ENCODE peak calls at places on chromosomes 5 and 9, in nine cellular contexts. L is HCT116, F is GM23248, H is Peyer's patch, A is endodermal cell, E is Panc1, U is transverse colon, V is psoas muscle, R is adrenal gland. N is an unnamed sample. For H3K4me1, the result is how much of the 10 kb centered on the place peaks cover.

GRCh38 chr5:116291271-116291670 is 206.4 kb downstream of the COMMD10 start:
- DNase-seq in L (no peak), F (no peak), H (no peak), A (no peak), E (no peak), U (no peak), V (no peak), R (no peak), N (no peak)

GRCh38 chr5:179798771-179799643 is 5.2 kb downstream of the LTC4S start:
- DNase-seq in L (no peak), F (no peak), H (no peak), A (peak), E (no peak), U (no peak), V (no peak), R (no peak), N (no peak)

GRCh38 chr9:106712279-106712678 is 150.7 kb upstream of the ZNF462 start:
- DNase-seq in L (no peak), F (no peak), H (no peak), A (no peak), E (no peak), U (no peak), V (no peak), R (no peak), N (no peak)

GRCh38 chr5:137446611-137447010 is 52.5 kb downstream of the SPOCK1 start:
- DNase-seq in L (no peak), F (no peak), H (no peak), A (no peak), E (no peak), U (no peak), V (no peak), R (no peak), N (no peak)

GRCh38 chr5:143652104-143652700 is 159.8 kb upstream of the HMHB1 start:
- DNase-seq in L (no peak), F (peak), H (no peak), A (no peak), E (no peak), U (no peak), V (no peak), R (no peak), N (no peak)

GRCh38 chr5:58450811-58451629 is 8.9 kb downstream of the PLK2 start:
- DNase-seq in L (no peak), F (no peak), H (no peak), A (no peak), E (no peak), U (no peak), V (no peak), R (no peak), N (no peak)

GRCh38 chr9:81472701-81473100 is 216.6 kb downstream of the TLE1 start:
- DNase-seq in L (no peak), F (peak), H (no peak), A (peak), E (no peak), U (no peak), V (no peak), R (no peak), N (no peak)

GRCh38 chr5:3361811-3362605 is 233.6 kb upstream of the IRX1 start:
- DNase-seq in L (no peak), F (no peak), H (no peak), A (peak), E (no peak), U (no peak), V (no peak), R (no peak), N (peak)

GRCh38 chr9:91905958-91906585 is 44.0 kb downstream of the ROR2 start:
- DNase-seq in L (no peak), F (no peak), H (peak), A (no peak), E (no peak), U (peak), V (no peak), R (peak), N (no peak)

GRCh38 chr5:109989161-109989560 is 299.4 kb downstream of the MAN2A1 start:
- DNase-seq in L (no peak), F (no peak), H (no peak), A (no peak), E (no peak), U (no peak), V (no peak), R (no peak), N (no peak)

GRCh38 chr5:6377121-6377520 is 1.2 kb downstream of the MED10 start:
- DNase-seq in L (no peak), F (peak), H (no peak), A (peak), E (no peak), U (no peak), V (no peak), R (no peak), N (no peak)

GRCh38 chr9:71384343-71384742 is 262.9 kb upstream of the TRPM3 start:
- DNase-seq in L (no peak), F (no peak), H (no peak), A (no peak), E (no peak), U (no peak), V (no peak), R (no peak), N (no peak)

GRCh38 chr9:26807161-26807560 is 85.4 kb downstream of the CAAP1 start:
- DNase-seq in L (no peak), F (no peak), H (no peak), A (no peak), E (no peak), U (no peak), V (no peak), R (no peak), N (no peak)

GRCh38 chr5:173734716-173735115 is 118.3 kb upstream of the BOD1 start:
- DNase-seq in L (no peak), F (no peak), H (no peak), A (no peak), E (no peak), U (no peak), V (no peak), R (no peak), N (no peak)

GRCh38 chr5:151772868-151773561 is 1.3 kb downstream of the G3BP1 start:
- DNase-seq in L (no peak), F (peak), H (peak), A (no peak), E (no peak), U (no peak), V (no peak), R (peak), N (no peak)

GRCh38 chr5:151772029-151772867 is 494 bp downstream of the G3BP1 start:
- DNase-seq in L (no peak), F (peak), H (peak), A (peak), E (no peak), U (peak), V (peak), R (peak), N (peak)

GRCh38 chr5:151771259-151772028 is at the start of gene G3BP1:
- DNase-seq in L (peak), F (peak), H (peak), A (peak), E (peak), U (peak), V (peak), R (peak), N (peak)

GRCh38 chr5:151773979-151774378 is 2.2 kb downstream of the G3BP1 start:
- DNase-seq in L (no peak), F (peak), H (no peak), A (no peak), E (no peak), U (no peak), V (no peak), R (no peak), N (no peak)

GRCh38 chr5:151775025-151775606 is 3.4 kb downstream of the G3BP1 start:
- DNase-seq in L (no peak), F (no peak), H (no peak), A (no peak), E (no peak), U (no peak), V (no peak), R (no peak), N (no peak)
- H3K4me1 ChIP-seq in L (under half), F (under half), H (under half), A (under half), E (under half), U (under half), V (half or more), R (under half), N (under half)

DNA sequence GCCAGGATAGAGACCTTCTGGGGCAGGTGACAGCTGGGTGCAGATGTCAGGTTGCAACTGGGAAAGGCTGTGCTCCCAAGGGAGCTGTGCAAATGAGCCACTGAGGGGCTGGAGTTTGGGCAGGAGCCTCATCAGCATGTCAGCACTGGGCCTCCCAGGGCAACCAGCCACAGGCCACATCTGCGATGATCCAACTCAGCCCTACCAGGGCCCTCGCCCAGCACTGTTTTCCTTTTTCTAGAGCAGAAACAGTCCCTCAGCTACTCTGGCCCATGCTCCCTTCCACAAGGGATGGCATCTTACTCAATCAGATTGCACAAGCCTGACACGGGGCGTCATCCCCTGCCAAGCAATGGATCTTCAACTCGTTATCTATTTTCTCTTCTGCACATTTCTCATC is 24.8 kb downstream of the NIPAL4 start:
- DNase-seq in L (no peak), F (peak), H (no peak), A (no peak), E (no peak), U (no peak), V (peak), R (peak), N (no peak)
- H3K4me1 ChIP-seq in L (under half), F (under half), H (under half), A (under half), E (under half), U (under half), V (under half), R (under half), N (under half)

GRCh38 chr9:134174073-134174449 is 9.7 kb upstream of the RNU6ATAC start:
- DNase-seq in L (no peak), F (no peak), H (peak), A (no peak), E (no peak), U (no peak), V (no peak), R (no peak), N (no peak)
- H3K4me1 ChIP-seq in L (under half), F (under half), H (under half), A (under half), E (under half), U (under half), V (under half), R (under half), N (under half)

GRCh38 chr5:132490484-132491367 is at the start of gene IRF1:
- DNase-seq in L (peak), F (peak), H (peak), A (peak), E (no peak), U (peak), V (peak), R (peak), N (peak)
- H3K4me1 ChIP-seq in L (under half), F (under half), H (half or more), A (under half), E (under half), U (half or more), V (under half), R (under half), N (under half)

GRCh38 chr5:113202904-113203716 is 226.5 kb downstream of the DCP2 start:
- DNase-seq in L (peak), F (peak), H (no peak), A (peak), E (no peak), U (no peak), V (peak), R (peak), N (no peak)
- H3K4me1 ChIP-seq in L (under half), F (under half), H (under half), A (under half), E (under half), U (under half), V (under half), R (under half), N (under half)

GRCh38 chr5:171956870-171957501 is 49.5 kb downstream of the FBXW11 start:
- DNase-seq in L (no peak), F (no peak), H (no peak), A (no peak), E (no peak), U (no peak), V (no peak), R (no peak), N (no peak)
- H3K4me1 ChIP-seq in L (under half), F (under half), H (under half), A (under half), E (half or more), U (under half), V (half or more), R (under half), N (under half)

GRCh38 chr9:136629001-136629878 is 33.5 kb upstream of the EGFL7 start:
- DNase-seq in L (no peak), F (no peak), H (no peak), A (peak), E (no peak), U (peak), V (no peak), R (no peak), N (peak)
- H3K4me1 ChIP-seq in L (under half), F (under half), H (under half), A (under half), E (under half), U (under half), V (under half), R (under half), N (under half)

GRCh38 chr9:127557466-127557869 is 54.6 kb upstream of the STXBP1 start:
- DNase-seq in L (no peak), F (peak), H (no peak), A (no peak), E (no peak), U (no peak), V (no peak), R (no peak), N (no peak)
- H3K4me1 ChIP-seq in L (half or more), F (half or more), H (under half), A (under half), E (half or more), U (half or more), V (under half), R (half or more), N (under half)

N was measured in colonic mucosa.